ENCODE peak calls at places on chromosomes 5 and 9, in seven cellular contexts. One of them, this sample, is unnamed. For H3K27me3, the result is how much of the 10 kb centered on the place peaks cover.

GRCh38 chr9:31500422-31500821 is 884.0 kb upstream of the ACO1 start:
- DNase-seq in ovary: no peak
- DNase-seq in PC-3: no peak
- DNase-seq in stomach: no peak
- DNase-seq in transverse colon: no peak
- DNase-seq in cardiac muscle cell: no peak
- DNase-seq in upper lobe of right lung: no peak
- DNase-seq in this sample: no peak

GRCh38 chr5:160833806-160834205 is 18.2 kb downstream of the ATP10B start:
- DNase-seq in ovary: no peak
- DNase-seq in PC-3: no peak
- DNase-seq in stomach: no peak
- DNase-seq in transverse colon: no peak
- DNase-seq in cardiac muscle cell: no peak
- DNase-seq in upper lobe of right lung: no peak
- DNase-seq in this sample: no peak

GRCh38 chr5:5613261-5613990 is 190.9 kb downstream of the ICE1 start:
- DNase-seq in ovary: no peak
- DNase-seq in PC-3: no peak
- DNase-seq in stomach: no peak
- DNase-seq in transverse colon: peak
- DNase-seq in cardiac muscle cell: no peak
- DNase-seq in upper lobe of right lung: no peak
- DNase-seq in this sample: no peak

GRCh38 chr5:51960617-51961115 is 577.4 kb downstream of the ISL1 start:
- DNase-seq in ovary: no peak
- DNase-seq in PC-3: peak
- DNase-seq in stomach: no peak
- DNase-seq in transverse colon: no peak
- DNase-seq in cardiac muscle cell: no peak
- DNase-seq in upper lobe of right lung: no peak
- DNase-seq in this sample: no peak

GRCh38 chr5:1778138-1779020 is 21.3 kb downstream of the MRPL36 start:
- DNase-seq in ovary: peak
- DNase-seq in PC-3: no peak
- DNase-seq in stomach: no peak
- DNase-seq in transverse colon: no peak
- DNase-seq in cardiac muscle cell: no peak
- DNase-seq in upper lobe of right lung: no peak
- DNase-seq in this sample: no peak

GRCh38 chr9:78236511-78236950 is 656 bp downstream of the CEP78 start:
- DNase-seq in ovary: no peak
- DNase-seq in PC-3: no peak
- DNase-seq in stomach: no peak
- DNase-seq in transverse colon: no peak
- DNase-seq in cardiac muscle cell: no peak
- DNase-seq in upper lobe of right lung: no peak
- DNase-seq in this sample: peak

GRCh38 chr5:1190296-1190695 is 11.1 kb upstream of the SLC6A19 start:
- DNase-seq in ovary: no peak
- DNase-seq in PC-3: no peak
- DNase-seq in stomach: no peak
- DNase-seq in transverse colon: no peak
- DNase-seq in cardiac muscle cell: no peak
- DNase-seq in upper lobe of right lung: no peak
- DNase-seq in this sample: no peak

GRCh38 chr5:136906545-136906944 is 541.2 kb upstream of the TRPC7 start:
- DNase-seq in ovary: no peak
- DNase-seq in PC-3: peak
- DNase-seq in stomach: no peak
- DNase-seq in transverse colon: no peak
- DNase-seq in cardiac muscle cell: no peak
- DNase-seq in upper lobe of right lung: no peak
- DNase-seq in this sample: no peak

GRCh38 chr5:131109540-131110255 is 55.4 kb downstream of the HINT1 start:
- DNase-seq in ovary: no peak
- DNase-seq in PC-3: peak
- DNase-seq in stomach: no peak
- DNase-seq in transverse colon: no peak
- DNase-seq in cardiac muscle cell: peak
- DNase-seq in upper lobe of right lung: no peak
- DNase-seq in this sample: peak

GRCh38 chr9:71098801-71099200 is 22.6 kb downstream of the TRPM3 start:
- DNase-seq in ovary: no peak
- DNase-seq in PC-3: no peak
- DNase-seq in stomach: no peak
- DNase-seq in transverse colon: no peak
- DNase-seq in cardiac muscle cell: peak
- DNase-seq in upper lobe of right lung: no peak
- DNase-seq in this sample: no peak

GRCh38 chr5:78537821-78538220 is 110.8 kb downstream of the LHFPL2 start:
- DNase-seq in ovary: no peak
- DNase-seq in PC-3: peak
- DNase-seq in stomach: no peak
- DNase-seq in transverse colon: no peak
- DNase-seq in cardiac muscle cell: peak
- DNase-seq in upper lobe of right lung: no peak
- DNase-seq in this sample: peak

GRCh38 chr9:4137755-4138154 is 162.1 kb downstream of the GLIS3 start:
- DNase-seq in ovary: no peak
- DNase-seq in PC-3: peak
- DNase-seq in stomach: no peak
- DNase-seq in transverse colon: no peak
- DNase-seq in cardiac muscle cell: peak
- DNase-seq in upper lobe of right lung: no peak
- DNase-seq in this sample: no peak

GRCh38 chr9:136773386-136774044 is 9.2 kb upstream of the LCN15 start:
- DNase-seq in ovary: peak
- DNase-seq in PC-3: peak
- DNase-seq in stomach: no peak
- DNase-seq in transverse colon: no peak
- DNase-seq in cardiac muscle cell: peak
- DNase-seq in upper lobe of right lung: peak
- DNase-seq in this sample: no peak

GRCh38 chr5:59038169-59039002 is 455.5 kb downstream of the RAB3C start:
- DNase-seq in ovary: peak
- DNase-seq in PC-3: no peak
- DNase-seq in stomach: no peak
- DNase-seq in transverse colon: no peak
- DNase-seq in cardiac muscle cell: peak
- DNase-seq in upper lobe of right lung: no peak
- DNase-seq in this sample: no peak

GRCh38 chr5:69136296-69136695 is 30.7 kb upstream of the CCNB1 start:
- DNase-seq in ovary: no peak
- DNase-seq in PC-3: no peak
- DNase-seq in stomach: no peak
- DNase-seq in transverse colon: no peak
- DNase-seq in cardiac muscle cell: peak
- DNase-seq in upper lobe of right lung: no peak
- DNase-seq in this sample: no peak

GRCh38 chr5:53490747-53491146 is 10.3 kb downstream of the FST start:
- DNase-seq in ovary: no peak
- DNase-seq in PC-3: no peak
- DNase-seq in stomach: no peak
- DNase-seq in transverse colon: no peak
- DNase-seq in cardiac muscle cell: peak
- DNase-seq in upper lobe of right lung: no peak
- DNase-seq in this sample: no peak

GRCh38 chr5:26625099-26625498 is 413.3 kb downstream of the CDH9 start:
- DNase-seq in ovary: no peak
- DNase-seq in PC-3: no peak
- DNase-seq in stomach: no peak
- DNase-seq in transverse colon: no peak
- DNase-seq in cardiac muscle cell: no peak
- DNase-seq in upper lobe of right lung: no peak
- DNase-seq in this sample: no peak

GRCh38 chr5:75040973-75041372 is 11.4 kb downstream of the GCNT4 start:
- DNase-seq in ovary: no peak
- DNase-seq in PC-3: peak
- DNase-seq in stomach: no peak
- DNase-seq in transverse colon: no peak
- DNase-seq in cardiac muscle cell: peak
- DNase-seq in upper lobe of right lung: no peak
- DNase-seq in this sample: no peak

GRCh38 chr5:73983661-73984060 is 357.7 kb downstream of the ARHGEF28 start:
- DNase-seq in ovary: no peak
- DNase-seq in PC-3: no peak
- DNase-seq in stomach: no peak
- DNase-seq in transverse colon: no peak
- DNase-seq in cardiac muscle cell: no peak
- DNase-seq in upper lobe of right lung: no peak
- DNase-seq in this sample: no peak

GRCh38 chr5:127885176-127885575 is 182.0 kb downstream of the CCDC192 start:
- DNase-seq in ovary: no peak
- DNase-seq in PC-3: peak
- DNase-seq in stomach: no peak
- DNase-seq in transverse colon: peak
- DNase-seq in cardiac muscle cell: no peak
- DNase-seq in upper lobe of right lung: no peak
- DNase-seq in this sample: peak

GRCh38 chr5:151664694-151665583 is 21.8 kb downstream of the SPARC start:
- DNase-seq in ovary: peak
- DNase-seq in PC-3: no peak
- DNase-seq in stomach: no peak
- DNase-seq in transverse colon: no peak
- DNase-seq in cardiac muscle cell: peak
- DNase-seq in upper lobe of right lung: no peak
- DNase-seq in this sample: no peak

GRCh38 chr5:68189171-68189570 is 26.4 kb upstream of the PIK3R1 start:
- DNase-seq in ovary: no peak
- DNase-seq in PC-3: no peak
- DNase-seq in stomach: no peak
- DNase-seq in transverse colon: no peak
- DNase-seq in cardiac muscle cell: no peak
- DNase-seq in upper lobe of right lung: no peak
- DNase-seq in this sample: no peak

GRCh38 chr9:76690575-76691370 is 73.5 kb upstream of the PCA3 start:
- DNase-seq in ovary: no peak
- DNase-seq in PC-3: no peak
- DNase-seq in stomach: no peak
- DNase-seq in transverse colon: no peak
- DNase-seq in cardiac muscle cell: no peak
- DNase-seq in upper lobe of right lung: no peak
- DNase-seq in this sample: no peak

GRCh38 chr5:176798094-176798876 is 12.1 kb upstream of the UNC5A start:
- DNase-seq in ovary: no peak
- DNase-seq in PC-3: no peak
- DNase-seq in stomach: no peak
- DNase-seq in transverse colon: no peak
- DNase-seq in cardiac muscle cell: no peak
- DNase-seq in upper lobe of right lung: no peak
- DNase-seq in this sample: no peak

GRCh38 chr5:176796970-176797369 is 13.4 kb upstream of the UNC5A start:
- DNase-seq in ovary: no peak
- DNase-seq in PC-3: no peak
- DNase-seq in stomach: no peak
- DNase-seq in transverse colon: no peak
- DNase-seq in cardiac muscle cell: no peak
- DNase-seq in upper lobe of right lung: no peak
- DNase-seq in this sample: no peak

GRCh38 chr5:176794509-176794908 is 15.8 kb upstream of the UNC5A start:
- DNase-seq in ovary: no peak
- DNase-seq in PC-3: no peak
- DNase-seq in stomach: no peak
- DNase-seq in transverse colon: no peak
- DNase-seq in cardiac muscle cell: no peak
- DNase-seq in upper lobe of right lung: no peak
- DNase-seq in this sample: no peak

GRCh38 chr5:176797456-176798093 is 12.8 kb upstream of the UNC5A start:
- DNase-seq in ovary: no peak
- DNase-seq in PC-3: no peak
- DNase-seq in stomach: no peak
- DNase-seq in transverse colon: no peak
- DNase-seq in cardiac muscle cell: no peak
- DNase-seq in upper lobe of right lung: no peak
- DNase-seq in this sample: no peak

GRCh38 chr5:176796411-176796810 is 13.9 kb upstream of the UNC5A start:
- DNase-seq in ovary: no peak
- DNase-seq in PC-3: peak
- DNase-seq in stomach: no peak
- DNase-seq in transverse colon: no peak
- DNase-seq in cardiac muscle cell: peak
- DNase-seq in upper lobe of right lung: no peak
- DNase-seq in this sample: no peak
- H3K27me3 ChIP-seq in ovary: under half
- H3K27me3 ChIP-seq in PC-3: under half
- H3K27me3 ChIP-seq in stomach: half or more
- H3K27me3 ChIP-seq in transverse colon: half or more
- H3K27me3 ChIP-seq in cardiac muscle cell: under half
- H3K27me3 ChIP-seq in upper lobe of right lung: half or more
- H3K27me3 ChIP-seq in this sample: under half

GRCh38 chr5:66602621-66603020 is 6.4 kb downstream of the MAST4 start:
- DNase-seq in ovary: no peak
- DNase-seq in PC-3: no peak
- DNase-seq in stomach: no peak
- DNase-seq in transverse colon: no peak
- DNase-seq in cardiac muscle cell: peak
- DNase-seq in upper lobe of right lung: no peak
- DNase-seq in this sample: no peak

GRCh38 chr5:66595877-66596790 is at the start of gene MAST4:
- DNase-seq in ovary: peak
- DNase-seq in PC-3: peak
- DNase-seq in stomach: peak
- DNase-seq in transverse colon: peak
- DNase-seq in cardiac muscle cell: peak
- DNase-seq in upper lobe of right lung: peak
- DNase-seq in this sample: peak

GRCh38 chr5:66596791-66597757 is 881 bp downstream of the MAST4 start:
- DNase-seq in ovary: peak
- DNase-seq in PC-3: no peak
- DNase-seq in stomach: peak
- DNase-seq in transverse colon: peak
- DNase-seq in cardiac muscle cell: peak
- DNase-seq in upper lobe of right lung: peak
- DNase-seq in this sample: no peak
- H3K27me3 ChIP-seq in ovary: under half
- H3K27me3 ChIP-seq in PC-3: under half
- H3K27me3 ChIP-seq in stomach: half or more
- H3K27me3 ChIP-seq in transverse colon: half or more
- H3K27me3 ChIP-seq in cardiac muscle cell: half or more
- H3K27me3 ChIP-seq in upper lobe of right lung: under half
- H3K27me3 ChIP-seq in this sample: under half

GRCh38 chr5:174522641-174523260 is 201.6 kb upstream of the MSX2 start:
- DNase-seq in ovary: no peak
- DNase-seq in PC-3: no peak
- DNase-seq in stomach: no peak
- DNase-seq in transverse colon: no peak
- DNase-seq in cardiac muscle cell: no peak
- DNase-seq in upper lobe of right lung: no peak
- DNase-seq in this sample: no peak
- H3K27me3 ChIP-seq in ovary: under half
- H3K27me3 ChIP-seq in PC-3: under half
- H3K27me3 ChIP-seq in stomach: under half
- H3K27me3 ChIP-seq in transverse colon: under half
- H3K27me3 ChIP-seq in cardiac muscle cell: under half
- H3K27me3 ChIP-seq in upper lobe of right lung: under half
- H3K27me3 ChIP-seq in this sample: under half

DNA sequence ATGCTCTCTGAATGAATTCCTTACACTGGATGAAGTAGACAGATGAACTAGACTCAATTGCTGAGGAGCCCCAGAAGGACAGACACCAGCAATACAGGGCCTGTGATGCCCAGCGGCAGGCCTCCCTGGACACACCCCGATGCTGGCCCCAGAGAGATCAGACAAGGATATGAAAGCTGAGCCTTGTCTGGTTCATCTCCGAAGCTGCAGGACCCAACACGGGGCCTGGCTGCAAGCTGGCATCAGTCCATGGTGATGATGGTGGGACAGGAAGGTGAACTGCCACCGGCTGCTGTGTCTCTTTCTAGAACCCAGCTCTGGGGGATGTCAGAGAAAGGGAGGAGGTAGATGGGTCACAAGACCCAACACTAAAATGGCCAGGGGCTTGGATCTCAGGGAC is 104.0 kb upstream of the LMX1B start:
- DNase-seq in ovary: peak
- DNase-seq in PC-3: no peak
- DNase-seq in stomach: no peak
- DNase-seq in transverse colon: no peak
- DNase-seq in cardiac muscle cell: no peak
- DNase-seq in upper lobe of right lung: peak
- DNase-seq in this sample: no peak
- H3K27me3 ChIP-seq in ovary: under half
- H3K27me3 ChIP-seq in PC-3: under half
- H3K27me3 ChIP-seq in stomach: under half
- H3K27me3 ChIP-seq in transverse colon: half or more
- H3K27me3 ChIP-seq in cardiac muscle cell: under half
- H3K27me3 ChIP-seq in upper lobe of right lung: under half
- H3K27me3 ChIP-seq in this sample: under half

This sample was measured in small intestine.